ENCODE peak calls at places on chromosomes 11 and 22, in seven cellular contexts. O is BE2C, S is right atrium auricular region, W is right lobe of liver, F is B cell, X is HCT116, Z is A549. M is an unnamed sample.

GRCh38 chr11:2944953-2945756 is 15.9 kb upstream of the PHLDA2 start:
- DNase-seq in Z (no peak), O (peak), X (no peak), S (peak), W (peak), F (no peak), M (peak)

GRCh38 chr11:1931326-1931725 is 11.8 kb downstream of the TNNT3 start:
- DNase-seq in X (no peak), S (peak), Z (no peak), W (peak), F (no peak), O (no peak), M (peak)

GRCh38 chr11:65393513-65394079 is 7.2 kb downstream of the FRMD8 start:
- DNase-seq in W (peak), S (no peak), F (no peak), Z (no peak), O (no peak), X (no peak), M (no peak)

GRCh38 chr22:32501797-32502290 is 27.2 kb downstream of the FBXO7 start:
- DNase-seq in X (no peak), F (no peak), W (no peak), Z (no peak), O (no peak), S (no peak), M (no peak)

GRCh38 chr11:11458523-11458922 is 105.5 kb upstream of the CSNK2A3 start:
- DNase-seq in X (no peak), S (no peak), W (no peak), F (no peak), O (no peak), Z (no peak), M (no peak)

GRCh38 chr11:134017773-134018430 is 51.0 kb upstream of the JAM3 start:
- DNase-seq in X (no peak), S (no peak), O (no peak), W (no peak), F (no peak), Z (no peak), M (no peak)

GRCh38 chr22:46202897-46203589 is 47.0 kb downstream of the CDPF1 start:
- DNase-seq in O (no peak), S (no peak), F (no peak), X (no peak), W (no peak), Z (no peak), M (no peak)

GRCh38 chr11:77187105-77187750 is 59.2 kb downstream of the MYO7A start:
- DNase-seq in O (no peak), F (no peak), W (peak), X (no peak), Z (no peak), S (no peak), M (no peak)

GRCh38 chr11:79244175-79244804 is 196.5 kb downstream of the TENM4 start:
- DNase-seq in X (no peak), O (no peak), F (no peak), W (no peak), Z (peak), S (no peak), M (no peak)

GRCh38 chr11:81673001-81673400 is 1060.7 kb downstream of the FAM181B start:
- DNase-seq in F (no peak), Z (no peak), X (no peak), S (no peak), O (no peak), W (no peak), M (no peak)

GRCh38 chr11:122167100-122167499 is 51.1 kb upstream of the BLID start:
- DNase-seq in Z (no peak), W (no peak), S (no peak), X (peak), O (no peak), F (no peak), M (no peak)

GRCh38 chr11:125941606-125942275 is 4.1 kb upstream of the VSIG10L2 start:
- DNase-seq in X (peak), W (peak), O (peak), S (peak), F (no peak), Z (peak), M (peak)

DNA sequence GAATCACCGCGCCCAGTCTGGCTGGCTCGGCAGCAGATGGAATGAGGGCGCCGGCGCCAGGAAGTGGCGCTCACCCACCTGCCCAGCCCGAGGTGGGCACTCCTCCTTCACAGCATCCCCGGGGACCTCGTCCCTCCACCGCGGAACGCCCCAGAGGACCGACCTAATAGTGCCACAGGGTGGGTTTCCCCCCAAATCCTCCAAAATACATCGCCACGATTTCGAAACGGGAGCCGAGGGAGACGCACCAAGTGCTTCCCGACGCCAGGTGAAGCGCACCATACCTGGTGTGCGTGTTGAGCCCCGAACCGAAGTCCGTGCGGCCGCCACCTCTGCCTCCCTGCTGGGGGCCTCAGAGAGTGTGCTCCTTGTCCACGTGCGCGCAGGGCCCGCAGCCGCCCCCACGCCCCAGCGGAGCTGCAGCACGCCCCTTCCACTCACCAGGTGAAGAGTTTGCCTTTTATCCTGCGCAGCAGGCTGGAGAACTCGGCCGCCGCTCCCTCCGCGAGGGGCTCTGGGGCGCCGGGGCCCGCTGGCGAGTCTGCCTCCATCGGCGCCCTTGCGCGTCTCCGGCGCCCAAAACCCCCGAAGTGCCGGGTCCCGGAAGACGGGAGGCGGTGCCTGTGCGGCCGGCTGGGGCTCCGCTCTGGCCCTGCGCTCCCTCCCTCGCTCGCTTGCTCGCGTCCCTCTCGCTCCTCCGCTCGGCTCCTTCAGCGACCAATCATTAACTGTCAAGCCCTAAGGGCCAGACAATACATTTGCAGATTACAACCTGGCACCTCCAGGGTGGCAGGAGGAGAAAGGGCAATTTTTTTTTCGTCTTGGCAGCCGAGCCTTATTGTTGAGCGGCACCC is at the start of gene SLC35F2:
- DNase-seq in S (no peak), W (peak), Z (peak), X (peak), O (peak), F (peak), M (peak)
- TF ChIP-seq CTCF in S (no peak), W (no peak), Z (peak), X (no peak), O (no peak), F (peak), M (no peak)

DNA sequence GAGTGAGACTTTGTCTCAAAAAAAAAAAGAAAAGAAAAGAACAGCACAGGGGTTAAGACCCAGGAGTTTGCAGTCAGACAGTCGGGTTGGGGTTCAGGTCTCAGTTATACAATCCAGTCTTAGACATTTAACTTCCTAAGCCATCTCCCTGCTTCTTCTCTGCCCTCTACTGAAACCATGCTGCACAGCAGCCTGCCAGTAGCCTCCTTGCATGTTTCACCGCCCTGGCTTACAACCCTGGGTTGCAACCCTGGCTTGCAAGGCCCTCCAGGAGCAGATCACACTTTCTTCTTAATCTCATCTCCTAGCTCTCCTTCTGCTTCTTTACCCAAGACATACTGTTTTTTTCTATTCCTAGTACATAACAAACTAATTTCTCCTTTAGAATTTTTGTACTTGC is 5.9 kb upstream of the B3GAT3 start:
- DNase-seq in Z (no peak), O (no peak), F (no peak), S (no peak), W (no peak), X (no peak), M (no peak)
- TF ChIP-seq CTCF in Z (no peak), O (peak), F (no peak), S (no peak), W (no peak), X (no peak), M (no peak)

DNA sequence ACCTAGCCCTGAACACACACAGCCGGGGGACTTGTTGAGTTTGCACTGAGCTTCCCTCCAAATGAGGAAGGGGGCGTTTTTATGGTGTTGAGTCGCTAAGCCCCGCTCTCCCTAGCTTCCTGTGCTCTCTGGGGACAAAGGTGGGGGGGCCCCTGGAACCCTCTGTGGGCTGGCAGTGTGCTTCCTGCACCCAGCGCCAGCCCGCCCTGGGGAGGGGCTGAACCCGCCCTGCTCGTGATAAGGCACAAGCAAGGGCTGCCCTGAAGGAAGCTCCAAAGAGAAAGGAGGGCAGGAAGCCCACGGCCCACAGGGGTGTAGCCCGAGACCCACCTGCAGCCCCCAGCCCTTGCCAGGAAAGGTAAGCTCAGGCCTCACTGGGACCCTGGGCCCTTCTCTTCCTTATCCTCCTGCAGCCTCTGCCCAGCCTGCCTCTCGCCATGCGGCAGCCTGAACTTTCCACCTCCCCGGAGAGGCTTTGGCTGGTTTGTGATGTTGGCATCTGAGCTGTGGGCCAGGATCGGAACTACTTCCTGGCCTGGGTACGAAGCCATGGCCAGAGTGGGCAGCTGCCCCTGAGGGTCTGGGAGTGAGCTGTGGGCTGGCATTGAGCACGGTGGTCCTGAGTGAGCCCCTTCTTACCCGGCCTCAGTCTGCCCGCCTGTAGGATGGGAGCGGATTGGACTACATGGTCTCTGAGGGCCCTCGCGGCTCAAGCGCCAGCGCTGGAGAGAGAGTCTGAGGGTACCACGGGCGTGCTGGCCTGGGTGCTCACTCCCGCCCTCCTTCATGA is at the start of gene FERMT3:
- DNase-seq in W (peak), O (no peak), S (no peak), Z (no peak), F (peak), X (no peak), M (peak)
- TF ChIP-seq CTCF in W (no peak), O (no peak), S (no peak), Z (no peak), F (no peak), X (no peak), M (no peak)

GRCh38 chr22:37183432-37184379 is 4.3 kb downstream of the C1QTNF6 start:
- DNase-seq in F (peak), O (no peak), W (peak), Z (no peak), S (no peak), X (no peak), M (peak)
- TF ChIP-seq CTCF in F (no peak), O (no peak), W (no peak), Z (no peak), S (no peak), X (no peak), M (no peak)

DNA sequence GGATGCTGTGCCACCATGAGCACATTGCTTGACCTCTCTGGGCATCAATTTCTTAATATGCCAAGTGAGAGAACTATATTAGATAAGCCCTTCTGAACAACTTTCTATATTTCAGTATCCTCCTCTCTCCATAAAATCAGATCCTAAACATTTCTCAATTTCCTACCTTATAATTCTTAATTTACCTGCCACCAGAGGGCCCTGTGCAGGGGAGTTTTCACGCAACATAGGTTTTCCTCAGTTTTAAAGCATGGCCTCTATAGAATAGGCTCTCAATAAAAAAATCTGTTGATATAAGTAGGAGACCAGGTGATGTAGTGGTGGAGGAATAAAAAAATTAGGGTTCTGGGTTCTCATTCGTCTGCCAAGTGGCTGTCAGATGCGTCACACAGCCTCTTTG is 83.7 kb upstream of the DBX1 start:
- DNase-seq in X (no peak), S (no peak), O (no peak), F (no peak), Z (no peak), W (no peak), M (no peak)
- TF ChIP-seq CTCF in X (peak), S (no peak), O (peak), F (no peak), Z (peak), W (no peak), M (no peak)

GRCh38 chr11:765025-765801 is 12.1 kb downstream of the GATD1 start:
- DNase-seq in Z (peak), X (peak), O (peak), F (peak), W (no peak), S (no peak), M (no peak)
- TF ChIP-seq CTCF in Z (peak), X (peak), O (peak), F (peak), W (peak), S (peak), M (peak)

GRCh38 chr11:120079750-120080610 is 57.9 kb downstream of the TRIM29 start:
- DNase-seq in Z (no peak), F (peak), X (no peak), W (no peak), S (no peak), O (peak), M (peak)
- TF ChIP-seq CTCF in Z (no peak), F (peak), X (no peak), W (peak), S (peak), O (peak), M (peak)

DNA sequence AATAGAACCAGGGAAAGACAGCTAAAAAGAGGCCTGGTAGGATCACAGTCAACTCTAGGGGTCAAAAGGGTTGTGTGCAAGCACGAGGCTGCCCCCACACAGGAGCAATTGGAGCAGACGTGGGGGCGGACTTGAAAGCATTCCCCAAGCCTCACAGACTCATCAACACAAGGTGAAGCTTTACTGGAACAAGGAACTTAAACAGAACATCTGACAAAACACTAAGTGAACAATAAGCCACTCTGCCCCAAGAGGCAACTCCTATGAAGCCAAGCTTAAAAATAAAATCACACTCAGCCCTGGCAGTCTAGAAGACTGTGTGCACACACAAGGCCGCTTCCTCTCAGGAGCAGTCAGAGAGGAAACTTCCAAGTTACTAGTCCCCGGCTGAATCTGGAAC is 32.2 kb upstream of the TEAD1 start:
- DNase-seq in W (no peak), F (no peak), S (no peak), O (no peak), X (no peak), Z (no peak), M (no peak)
- TF ChIP-seq CTCF in W (no peak), F (no peak), S (no peak), O (no peak), X (no peak), Z (no peak), M (no peak)